ENCODE peak calls at places on chromosomes 13 and 19, in four cellular contexts. J is stimulated activated CD8-positive, alpha-beta memory T cell treated with anti-CD3 and anti-CD28 coated beads, Interleukin-15, amount 100 ng/mL, for 24 hours; X is A172; V is stimulated activated CD4-positive, alpha-beta T cell treated with anti-CD3 and anti-CD28 coated beads, Interleukin-2, amount 100 ng/mL, for 48 hours. E is an unnamed sample.

GRCh38 chr13:80877209-80877943 is 536.5 kb upstream of the SPRY2 start:
- DNase-seq in X (no peak), V (no peak), J (no peak), E (no peak)

GRCh38 chr19:44113784-44114390 is 688 bp downstream of the ZNF225 start:
- DNase-seq in X (peak), V (no peak), J (no peak), E (no peak)

GRCh38 chr19:29079331-29079730 is 133.6 kb downstream of the UQCRFS1 start:
- DNase-seq in X (no peak), V (no peak), J (no peak), E (no peak)

GRCh38 chr19:41940443-41941409 is 12.5 kb upstream of the ERFL start:
- DNase-seq in V (no peak), X (no peak), J (no peak), E (no peak)

GRCh38 chr13:39051157-39051556 is 12.9 kb downstream of the NHLRC3 start:
- DNase-seq in J (no peak), X (peak), V (no peak), E (peak)

GRCh38 chr19:28864577-28865042 is 348.3 kb downstream of the UQCRFS1 start:
- DNase-seq in J (no peak), X (no peak), V (no peak), E (peak)

GRCh38 chr19:34189917-34190425 is 17.7 kb downstream of the LSM14A start:
- DNase-seq in J (no peak), V (no peak), X (no peak), E (no peak)

GRCh38 chr13:44857736-44858135 is 131.5 kb downstream of the NUFIP1 start:
- DNase-seq in V (no peak), J (no peak), X (no peak), E (no peak)

GRCh38 chr13:34114581-34114980 is 296.6 kb downstream of the RFC3 start:
- DNase-seq in V (no peak), X (no peak), J (no peak), E (no peak)

GRCh38 chr13:59461411-59461810 is 702.3 kb downstream of the DIAPH3 start:
- DNase-seq in X (no peak), J (no peak), V (no peak), E (no peak)

GRCh38 chr13:97967948-97968347 is 14.5 kb downstream of the IPO5 start:
- DNase-seq in J (no peak), V (no peak), X (peak), E (peak)

E was measured in astrocyte of the hippocampus.